ENCODE peak calls at places on chromosomes 4 and X, in nine cellular contexts. G is uterus, W is Calu3, I is Peyer's patch, D is spleen, Z is epithelial cell of esophagus, Y is cardiac fibroblast, R is transverse colon, Q is GM12864. E is an unnamed sample.

GRCh38 chr4:64784125-64784524 is 374.9 kb upstream of the TECRL start:
- DNase-seq in D (no peak), I (no peak), W (no peak), Z (peak; percentile 59), R (no peak), Y (peak; percentile 0), Q (no peak), G (no peak), E (no peak)

GRCh38 chr4:87679449-87680169 is 29.5 kb downstream of the DMP1 start:
- DNase-seq in Q (peak; percentile 12), G (peak; percentile 66), Z (peak; percentile 36), Y (peak; percentile 75), I (no peak), W (peak; percentile 31), R (peak; percentile 19), D (no peak), E (peak; percentile 22)

GRCh38 chr4:38857354-38858096 is 908 bp upstream of the TLR6 start:
- DNase-seq in G (peak; percentile 31), Z (peak; percentile 94), R (peak; percentile 45), D (no peak), Y (peak; percentile 81), W (peak; percentile 27), I (no peak), Q (peak; percentile 66), E (peak; percentile 38)

GRCh38 chrX:2188316-2188715 is 312.5 kb downstream of the DHRSX start:
- DNase-seq in R (no peak), D (no peak), W (no peak), Y (peak; percentile 1), Z (no peak), G (no peak), I (no peak), Q (no peak), E (no peak)

GRCh38 chr4:105281016-105281415 is 134.3 kb downstream of the TET2 start:
- DNase-seq in W (no peak), Y (no peak), R (no peak), G (no peak), Q (no peak), I (no peak), Z (no peak), D (no peak), E (no peak)

GRCh38 chrX:41602946-41603345 is 85.8 kb upstream of the GPR34 start:
- DNase-seq in R (no peak), Y (peak; percentile 46), W (no peak), D (no peak), Z (no peak), G (no peak), I (no peak), Q (no peak), E (no peak)

GRCh38 chr4:184895012-184895795 is 69.4 kb upstream of the ACSL1 start:
- DNase-seq in W (no peak), Y (no peak), Q (no peak), R (no peak), I (no peak), D (no peak), G (no peak), Z (no peak), E (no peak)

GRCh38 chrX:123732679-123733363 is at the start of gene THOC2:
- DNase-seq in W (peak; percentile 86), Z (peak; percentile 82), G (peak; percentile 87), Q (peak; percentile 49), R (peak; percentile 87), D (peak; percentile 92), I (peak; percentile 86), Y (peak; percentile 88), E (peak; percentile 78)

GRCh38 chr4:30822911-30823529 is 102.9 kb downstream of the PCDH7 start:
- DNase-seq in Q (no peak), D (no peak), Y (no peak), Z (no peak), R (no peak), W (no peak), G (no peak), I (no peak), E (no peak)

GRCh38 chr4:76179398-76180318 is 31.5 kb upstream of the NUP54 start:
- DNase-seq in D (peak; percentile 94), G (peak; percentile 80), W (peak; percentile 78), R (peak; percentile 91), Q (peak; percentile 59), Y (peak; percentile 89), Z (peak; percentile 89), I (peak; percentile 89), E (peak; percentile 77)

GRCh38 chr4:65021737-65022136 is 612.5 kb upstream of the TECRL start:
- DNase-seq in R (no peak), G (no peak), I (no peak), D (no peak), Z (peak; percentile 13), Y (no peak), W (no peak), Q (no peak), E (no peak)

GRCh38 chr4:42436950-42437349 is 39.7 kb downstream of the SHISA3 start:
- DNase-seq in I (no peak), R (no peak), W (no peak), Y (no peak), G (no peak), Q (no peak), Z (no peak), D (no peak), E (no peak)

GRCh38 chrX:31993635-31994034 is 921.8 kb upstream of the FTHL17 start:
- DNase-seq in Z (no peak), Q (no peak), R (no peak), G (no peak), D (no peak), W (no peak), Y (no peak), I (no peak), E (no peak)

GRCh38 chr4:55635282-55635681 is 816 bp downstream of the NMU start:
- DNase-seq in I (no peak), W (no peak), Y (no peak), Q (no peak), D (no peak), Z (no peak), R (no peak), G (no peak), E (no peak)

GRCh38 chrX:15334561-15334960 is 762 bp downstream of the PIGA start:
- DNase-seq in R (no peak), Q (no peak), Z (peak; percentile 81), I (no peak), G (no peak), D (no peak), Y (peak; percentile 24), W (peak; percentile 2), E (peak; percentile 13)

GRCh38 chr4:26298198-26298950 is 22.4 kb upstream of the RBPJ start:
- DNase-seq in G (no peak), Z (no peak), W (no peak), I (no peak), R (no peak), D (no peak), Q (no peak), Y (peak; percentile 67), E (no peak)

GRCh38 chrX:103415528-103415927 is 39.2 kb downstream of the BEX3 start:
- DNase-seq in Z (no peak), D (no peak), I (no peak), R (no peak), Q (no peak), G (no peak), Y (no peak), W (no peak), E (no peak)

GRCh38 chrX:38375888-38376287 is 23.5 kb downstream of the OTC start:
- DNase-seq in Z (peak; percentile 28), R (no peak), W (peak; percentile 4), D (no peak), Q (no peak), Y (peak; percentile 11), I (no peak), G (no peak), E (peak; percentile 10)

GRCh38 chrX:131763674-131764073 is 219.8 kb downstream of the OR13H1 start:
- DNase-seq in G (peak; percentile 77), R (peak; percentile 89), D (peak; percentile 79), Q (no peak), Y (no peak), W (no peak), Z (no peak), I (no peak), E (peak; percentile 15)
- TF ChIP-seq CTCF in G (peak; percentile 30), R (no peak), D (peak; percentile 52), Q (no peak), Y (no peak), W (no peak), Z (no peak), I (no peak), E (no peak)

DNA sequence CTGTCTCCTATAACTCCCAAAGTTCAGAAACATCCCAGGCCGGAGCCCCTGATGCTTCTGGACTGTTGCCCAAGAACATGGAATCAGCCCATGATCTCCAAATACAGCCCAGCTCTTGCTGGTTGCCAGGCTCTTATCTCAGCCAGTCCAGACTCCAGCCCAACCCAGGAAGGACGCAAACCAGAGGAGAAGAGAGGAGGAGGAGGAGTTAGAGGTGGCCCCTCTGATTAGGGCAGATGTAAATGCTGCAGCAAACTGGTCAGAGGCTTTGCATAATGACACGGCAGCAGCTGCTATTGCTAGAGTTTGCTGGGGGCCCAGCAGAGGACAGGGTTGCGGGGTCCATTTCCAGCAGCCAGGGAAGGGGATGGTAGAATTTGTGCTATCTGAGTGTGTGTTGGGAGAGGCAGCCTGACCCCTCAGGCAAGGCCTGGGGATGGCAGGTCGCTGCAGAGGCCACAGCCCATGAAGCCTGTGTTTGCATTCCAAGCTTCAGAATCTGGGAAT is 4.2 kb upstream of the OTUD5 start:
- DNase-seq in R (peak; percentile 25), Z (no peak), Q (no peak), D (no peak), I (no peak), G (no peak), W (no peak), Y (peak; percentile 88), E (no peak)
- TF ChIP-seq CTCF in R (no peak), Z (no peak), Q (no peak), D (no peak), I (no peak), G (no peak), W (no peak), Y (no peak), E (no peak)

DNA sequence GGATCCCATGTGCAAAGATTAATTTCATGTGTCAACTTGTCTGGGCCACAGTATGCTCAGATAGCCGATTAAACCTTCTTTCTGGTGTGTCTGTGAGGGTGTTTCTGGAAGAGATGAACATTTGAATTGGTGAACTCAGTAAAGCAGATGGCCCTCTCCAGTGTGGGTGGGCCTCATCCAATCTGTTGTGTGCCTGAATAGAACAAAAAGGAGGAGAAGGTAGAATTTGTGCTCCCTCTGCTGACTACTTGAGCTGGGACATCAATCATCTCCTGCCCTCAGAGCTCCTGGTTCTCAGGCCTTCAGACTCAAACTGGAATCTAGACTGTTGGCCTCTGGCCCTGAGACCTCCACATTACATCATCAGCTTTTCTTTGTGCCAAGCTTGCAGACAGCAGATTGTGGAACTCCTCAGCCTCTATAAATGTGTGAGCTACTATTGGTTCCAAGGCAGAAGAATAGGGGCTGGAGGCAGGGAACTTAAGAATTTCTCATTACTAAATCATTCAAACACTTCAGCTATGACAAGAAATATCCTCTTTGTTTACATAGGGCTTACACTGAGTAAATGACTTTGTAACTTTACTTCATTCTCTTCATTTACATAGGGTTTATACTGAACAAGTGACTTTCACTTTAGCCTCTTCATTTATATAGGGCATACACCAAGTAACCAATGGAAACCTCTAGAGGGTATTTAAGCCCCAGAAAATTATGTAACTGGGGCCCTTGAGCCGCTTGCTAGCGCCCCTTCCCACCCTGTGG is 87.0 kb upstream of the NWD2 start:
- DNase-seq in G (no peak), D (no peak), I (no peak), Y (no peak), Z (no peak), W (no peak), Q (no peak), R (no peak), E (no peak)
- TF ChIP-seq CTCF in G (no peak), D (no peak), I (no peak), Y (no peak), Z (no peak), W (no peak), Q (no peak), R (no peak), E (no peak)

GRCh38 chrX:29090811-29091210 is 503.6 kb downstream of the IL1RAPL1 start:
- DNase-seq in D (no peak), G (no peak), Z (peak; percentile 3), Q (no peak), W (no peak), R (no peak), I (no peak), Y (peak; percentile 44), E (no peak)
- TF ChIP-seq CTCF in D (no peak), G (no peak), Z (peak; percentile 40), Q (no peak), W (no peak), R (peak; percentile 4), I (peak; percentile 6), Y (no peak), E (no peak)

E was measured in GM10248.